ENCODE peak calls at places on chromosomes 13 and 19, in six cellular contexts. E, W, Z, T, S and I are unnamed samples.

GRCh38 chr13:89923731-89924130 is 1423.8 kb upstream of the MIR17HG start:
- DNase-seq in E (no peak), W (no peak), Z (no peak), T (no peak), S (no peak), I (no peak)

GRCh38 chr13:39577833-39578232 is 25.2 kb downstream of the LHFPL6 start:
- DNase-seq in E (no peak), W (no peak), Z (no peak), T (no peak), S (no peak), I (no peak)

GRCh38 chr19:52522555-52522954 is 4.9 kb upstream of the ZNF808 start:
- DNase-seq in E (no peak), W (no peak), Z (no peak), T (no peak), S (peak; percentile 14), I (no peak)

GRCh38 chr13:101514695-101515275 is 62.3 kb downstream of the ITGBL1 start:
- DNase-seq in E (no peak), W (peak; percentile 81), Z (peak; percentile 3), T (peak; percentile 69), S (peak; percentile 17), I (no peak)

GRCh38 chr13:26837102-26837501 is 76.5 kb upstream of the GPR12 start:
- DNase-seq in E (no peak), W (no peak), Z (no peak), T (no peak), S (no peak), I (no peak)

GRCh38 chr19:39390460-39390758 is 497 bp downstream of the PAF1 start:
- DNase-seq in E (peak; percentile 59), W (no peak), Z (no peak), T (no peak), S (no peak), I (peak; percentile 84)

GRCh38 chr19:4391701-4392543 is 8.4 kb downstream of the SH3GL1 start:
- DNase-seq in E (no peak), W (no peak), Z (no peak), T (no peak), S (no peak), I (no peak)

GRCh38 chr19:40223135-40223822 is 3.2 kb downstream of the CCNP start:
- DNase-seq in E (no peak), W (no peak), Z (no peak), T (no peak), S (no peak), I (peak; percentile 49)

GRCh38 chr19:6018786-6019185 is 40.8 kb upstream of the RANBP3 start:
- DNase-seq in E (no peak), W (no peak), Z (no peak), T (no peak), S (peak; percentile 56), I (no peak)

GRCh38 chr13:79128158-79128557 is 277.9 kb downstream of the RBM26 start:
- DNase-seq in E (no peak), W (no peak), Z (no peak), T (peak; percentile 21), S (no peak), I (no peak)

GRCh38 chr19:2616741-2617392 is 85.6 kb downstream of the GNG7 start:
- DNase-seq in E (no peak), W (no peak), Z (no peak), T (no peak), S (no peak), I (no peak)

GRCh38 chr19:16210168-16210567 is 12.5 kb downstream of the AP1M1 start:
- DNase-seq in E (no peak), W (peak; percentile 57), Z (no peak), T (no peak), S (no peak), I (no peak)

GRCh38 chr13:41144576-41144975 is 12.0 kb upstream of the KBTBD6 start:
- DNase-seq in E (no peak), W (no peak), Z (no peak), T (no peak), S (no peak), I (no peak)

GRCh38 chr13:58598241-58598640 is 966.7 kb downstream of the PCDH17 start:
- DNase-seq in E (no peak), W (no peak), Z (no peak), T (no peak), S (no peak), I (no peak)

GRCh38 chr13:68929055-68929454 is 1178.6 kb upstream of the ATXN8OS start:
- DNase-seq in E (no peak), W (no peak), Z (no peak), T (no peak), S (no peak), I (no peak)

GRCh38 chr13:21834511-21834910 is 163.6 kb downstream of the FGF9 start:
- DNase-seq in E (no peak), W (no peak), Z (no peak), T (no peak), S (no peak), I (no peak)

GRCh38 chr13:110361365-110361911 is 54.4 kb downstream of the COL4A2 start:
- DNase-seq in E (no peak), W (no peak), Z (no peak), T (no peak), S (no peak), I (no peak)

GRCh38 chr13:29523199-29523931 is 72.1 kb downstream of the SLC7A1 start:
- DNase-seq in E (no peak), W (no peak), Z (no peak), T (no peak), S (no peak), I (no peak)

GRCh38 chr13:98858206-98858605 is 105.7 kb upstream of the SLC15A1 start:
- DNase-seq in E (no peak), W (no peak), Z (no peak), T (no peak), S (no peak), I (no peak)